ENCODE peak calls at places on chromosomes 4 and X, in five cellular contexts. Y is lung, Z is tibial nerve, L is A549, I is GM06990. X is an unnamed sample.

GRCh38 chrX:47643926-47644325 is 6.4 kb downstream of the ELK1 start:
- DNase-seq in Y (no peak), Z (no peak), L (no peak), I (no peak), X (no peak)

GRCh38 chr4:56051049-56051709 is 102.4 kb downstream of the CEP135 start:
- DNase-seq in Y (no peak), Z (no peak), L (no peak), I (no peak), X (no peak)

GRCh38 chr4:11698846-11699590 is 270.3 kb upstream of the HS3ST1 start:
- DNase-seq in Y (no peak), Z (no peak), L (no peak), I (no peak), X (no peak)

GRCh38 chr4:38075370-38076152 is 115.4 kb downstream of the PTTG2 start:
- DNase-seq in Y (no peak), Z (peak; percentile 60), L (no peak), I (no peak), X (no peak)

GRCh38 chrX:124239911-124240310 is 92.5 kb upstream of the TEX13D start:
- DNase-seq in Y (no peak), Z (no peak), L (no peak), I (peak; percentile 29), X (no peak)

GRCh38 chrX:16484338-16484737 is 165.6 kb upstream of the S100G start:
- DNase-seq in Y (no peak), Z (no peak), L (no peak), I (no peak), X (peak; percentile 37)

GRCh38 chr4:74334636-74335035 is 26.4 kb downstream of the EPGN start:
- DNase-seq in Y (no peak), Z (no peak), L (no peak), I (no peak), X (no peak)

GRCh38 chr4:183444953-183445543 is 612 bp downstream of the CDKN2AIP start:
- DNase-seq in Y (peak; percentile 41), Z (peak; percentile 7), L (peak; percentile 19), I (no peak), X (no peak)

GRCh38 chr4:6909113-6909969 is at the start of gene TBC1D14:
- DNase-seq in Y (peak; percentile 89), Z (peak; percentile 77), L (peak; percentile 73), I (peak; percentile 89), X (peak; percentile 65)

GRCh38 chr4:152974732-152975614 is 38.9 kb downstream of the FHDC1 start:
- DNase-seq in Y (no peak), Z (no peak), L (no peak), I (no peak), X (no peak)

GRCh38 chrX:4043951-4044350 is 330.5 kb upstream of the PRKX start:
- DNase-seq in Y (no peak), Z (no peak), L (no peak), I (no peak), X (no peak)
- TF ChIP-seq CTCF in Y (no peak), Z (no peak), L (no peak), I (no peak), X (no peak)

DNA sequence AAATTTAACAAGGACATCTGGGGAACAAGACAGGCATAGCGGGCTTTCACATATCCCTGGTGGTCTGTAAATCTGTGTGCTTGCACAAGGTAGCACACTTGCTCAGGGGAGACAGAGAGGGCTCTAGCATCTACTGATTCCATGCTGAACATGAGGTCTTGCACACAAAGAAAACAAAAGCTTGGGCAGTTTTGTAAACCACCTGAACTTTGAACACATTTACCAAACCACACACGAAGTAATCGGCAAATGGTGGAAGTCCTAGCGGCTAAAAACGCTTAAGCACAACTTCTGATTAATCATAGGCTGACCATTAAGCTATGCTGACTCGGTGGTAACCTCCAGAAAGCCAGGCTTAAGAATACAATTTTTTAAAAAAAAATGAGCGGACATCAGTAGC is 52.8 kb downstream of the AKAP4 start:
- DNase-seq in Y (no peak), Z (no peak), L (no peak), I (no peak), X (no peak)
- TF ChIP-seq CTCF in Y (no peak), Z (no peak), L (no peak), I (no peak), X (no peak)

DNA sequence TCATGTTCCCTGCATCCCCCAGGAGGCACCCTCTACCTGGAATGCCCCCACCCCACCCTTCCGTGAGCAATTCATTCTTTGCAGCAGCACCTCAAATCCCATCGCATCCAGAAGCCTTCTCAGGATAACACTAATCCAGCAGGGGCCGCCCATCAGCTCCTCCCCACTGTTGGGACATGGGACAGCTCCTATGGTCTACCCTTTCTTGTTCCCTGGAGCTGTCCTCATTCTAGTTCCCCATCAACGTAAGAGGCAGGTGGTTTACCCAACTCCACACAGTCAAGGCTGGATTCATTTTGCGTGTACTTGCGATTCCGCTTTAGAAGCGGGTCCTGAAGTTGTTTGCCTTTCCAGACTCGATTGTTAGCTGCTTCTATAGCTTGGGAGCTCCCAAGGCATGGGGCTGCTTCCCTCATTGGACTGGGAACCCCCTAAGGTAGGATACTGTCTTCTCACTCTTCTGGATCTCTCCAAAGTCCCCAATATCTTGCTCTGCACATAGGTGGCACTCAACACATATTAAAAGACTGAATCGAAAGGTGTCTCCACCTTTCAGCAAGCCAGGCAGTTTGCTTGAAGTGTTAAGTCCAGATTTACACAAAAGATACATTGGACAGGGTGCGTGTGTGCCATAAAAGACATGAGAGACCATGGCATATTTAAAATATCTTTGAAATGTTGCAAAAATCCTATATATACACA is 942 bp upstream of the APLN start:
- DNase-seq in Y (no peak), Z (no peak), L (no peak), I (no peak), X (no peak)
- TF ChIP-seq CTCF in Y (no peak), Z (no peak), L (peak; percentile 38), I (peak; percentile 16), X (no peak)

GRCh38 chrX:110858565-110858964 is 62.9 kb upstream of the CHRDL1 start:
- DNase-seq in Y (no peak), Z (no peak), L (no peak), I (no peak), X (no peak)

GRCh38 chrX:110852180-110852579 is 56.6 kb upstream of the CHRDL1 start:
- DNase-seq in Y (no peak), Z (no peak), L (peak; percentile 15), I (no peak), X (no peak)

GRCh38 chrX:110851780-110852179 is 56.2 kb upstream of the CHRDL1 start:
- DNase-seq in Y (no peak), Z (no peak), L (peak; percentile 3), I (no peak), X (no peak)

GRCh38 chrX:110853610-110854009 is 58.0 kb upstream of the CHRDL1 start:
- DNase-seq in Y (no peak), Z (peak; percentile 23), L (peak; percentile 6), I (no peak), X (no peak)
- TF ChIP-seq CTCF in Y (no peak), Z (peak; percentile 39), L (peak; percentile 18), I (peak; percentile 8), X (peak; percentile 43)

DNA sequence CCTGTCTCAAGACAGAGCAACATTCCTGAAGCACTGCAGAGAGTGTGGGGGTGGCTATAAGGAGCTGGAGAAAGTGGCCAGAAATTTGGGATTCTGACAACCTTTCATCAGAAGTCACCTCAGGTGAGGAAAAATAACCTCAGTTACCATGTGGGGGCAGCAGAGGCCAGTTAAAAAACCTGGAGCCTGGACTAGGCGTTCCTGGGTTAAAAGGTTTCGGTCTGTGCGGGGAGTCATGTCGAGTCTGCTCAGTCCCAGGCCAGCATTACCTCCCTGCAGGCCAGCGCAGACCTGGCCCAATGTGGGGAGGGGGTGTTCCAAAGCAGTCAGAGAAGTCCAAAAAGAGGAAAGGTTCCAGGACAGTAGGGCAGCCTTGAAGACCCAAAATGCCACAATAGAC is 10.9 kb upstream of the NALF2 start:
- DNase-seq in Y (no peak), Z (peak; percentile 15), L (peak; percentile 35), I (no peak), X (no peak)
- TF ChIP-seq CTCF in Y (no peak), Z (peak; percentile 34), L (peak; percentile 54), I (peak; percentile 50), X (peak; percentile 28)

GRCh38 chr4:4986856-4987255 is 32.4 kb downstream of the CYTL1 start:
- DNase-seq in Y (no peak), Z (no peak), L (no peak), I (no peak), X (no peak)

GRCh38 chr4:4987656-4988055 is 31.6 kb downstream of the CYTL1 start:
- DNase-seq in Y (no peak), Z (no peak), L (no peak), I (no peak), X (no peak)

GRCh38 chr4:4984186-4984585 is 35.1 kb downstream of the CYTL1 start:
- DNase-seq in Y (no peak), Z (no peak), L (no peak), I (no peak), X (no peak)

GRCh38 chr4:4985036-4985435 is 34.2 kb downstream of the CYTL1 start:
- DNase-seq in Y (no peak), Z (no peak), L (no peak), I (no peak), X (no peak)

DNA sequence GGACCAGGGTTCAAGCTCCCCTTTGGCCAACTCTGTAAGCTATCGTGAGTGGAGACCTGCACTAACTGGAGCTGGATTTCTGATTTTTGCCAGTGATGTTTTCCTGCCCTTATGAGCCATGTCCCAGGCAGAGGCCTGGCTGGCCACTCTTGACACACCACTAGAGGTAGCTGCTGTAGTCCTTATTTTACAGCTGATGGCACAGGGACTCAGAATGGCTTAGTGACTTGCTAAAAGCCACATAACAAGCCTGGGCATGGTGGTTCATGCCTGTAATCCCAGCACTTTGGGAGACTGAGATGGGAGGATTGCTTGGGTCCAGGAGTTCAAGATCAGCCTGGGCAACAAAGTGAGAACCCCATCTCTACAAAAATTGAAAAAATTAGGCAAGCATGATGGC is 33.4 kb downstream of the CYTL1 start:
- DNase-seq in Y (no peak), Z (no peak), L (no peak), I (no peak), X (no peak)
- TF ChIP-seq CTCF in Y (no peak), Z (no peak), L (peak; percentile 21), I (peak; percentile 12), X (peak; percentile 44)

X was measured in AG09319.